ENCODE peak calls at places on chromosomes 13 and 19, in nine cellular contexts. One of them, this sample, is unnamed.

GRCh38 chr19:31127132-31127967 is 221.9 kb downstream of the TSHZ3 start:
- DNase-seq in A549: peak
- DNase-seq in fibroblast of the aortic adventitia: peak
- DNase-seq in Peyer's patch: no peak
- DNase-seq in GM12864: no peak
- DNase-seq in BJ: peak
- DNase-seq in breast epithelium: no peak
- DNase-seq in endothelial cell of umbilical vein: no peak
- DNase-seq in fibroblast of mammary gland: peak
- DNase-seq in this sample: peak

GRCh38 chr19:35076026-35076370 is 34.5 kb downstream of the HPN start:
- DNase-seq in Peyer's patch: no peak
- DNase-seq in breast epithelium: no peak
- DNase-seq in GM12864: no peak
- DNase-seq in fibroblast of the aortic adventitia: no peak
- DNase-seq in endothelial cell of umbilical vein: no peak
- DNase-seq in fibroblast of mammary gland: no peak
- DNase-seq in A549: no peak
- DNase-seq in BJ: no peak
- DNase-seq in this sample: no peak

GRCh38 chr19:461664-462551 is 1.1 kb upstream of the SHC2 start:
- DNase-seq in fibroblast of the aortic adventitia: no peak
- DNase-seq in fibroblast of mammary gland: no peak
- DNase-seq in Peyer's patch: peak
- DNase-seq in endothelial cell of umbilical vein: no peak
- DNase-seq in A549: no peak
- DNase-seq in GM12864: no peak
- DNase-seq in BJ: no peak
- DNase-seq in breast epithelium: peak
- DNase-seq in this sample: no peak

GRCh38 chr13:98577823-98578285 is 947 bp upstream of the STK24 start:
- DNase-seq in fibroblast of mammary gland: no peak
- DNase-seq in Peyer's patch: peak
- DNase-seq in GM12864: no peak
- DNase-seq in fibroblast of the aortic adventitia: no peak
- DNase-seq in endothelial cell of umbilical vein: no peak
- DNase-seq in A549: no peak
- DNase-seq in breast epithelium: no peak
- DNase-seq in BJ: no peak
- DNase-seq in this sample: no peak

GRCh38 chr13:85864963-85865530 is 65.8 kb upstream of the SLITRK6 start:
- DNase-seq in A549: no peak
- DNase-seq in BJ: no peak
- DNase-seq in GM12864: no peak
- DNase-seq in Peyer's patch: no peak
- DNase-seq in fibroblast of the aortic adventitia: no peak
- DNase-seq in breast epithelium: no peak
- DNase-seq in endothelial cell of umbilical vein: no peak
- DNase-seq in fibroblast of mammary gland: peak
- DNase-seq in this sample: peak

GRCh38 chr13:31909889-31910551 is 121.6 kb upstream of the FRY start:
- DNase-seq in GM12864: peak
- DNase-seq in endothelial cell of umbilical vein: peak
- DNase-seq in fibroblast of mammary gland: peak
- DNase-seq in fibroblast of the aortic adventitia: peak
- DNase-seq in Peyer's patch: no peak
- DNase-seq in BJ: no peak
- DNase-seq in breast epithelium: no peak
- DNase-seq in A549: peak
- DNase-seq in this sample: no peak

GRCh38 chr13:98794498-98794897 is 42.0 kb upstream of the SLC15A1 start:
- DNase-seq in breast epithelium: no peak
- DNase-seq in GM12864: no peak
- DNase-seq in fibroblast of mammary gland: no peak
- DNase-seq in fibroblast of the aortic adventitia: no peak
- DNase-seq in Peyer's patch: no peak
- DNase-seq in A549: no peak
- DNase-seq in BJ: no peak
- DNase-seq in endothelial cell of umbilical vein: no peak
- DNase-seq in this sample: no peak

GRCh38 chr19:29476528-29476927 is 49.3 kb upstream of the VSTM2B start:
- DNase-seq in GM12864: no peak
- DNase-seq in fibroblast of mammary gland: no peak
- DNase-seq in endothelial cell of umbilical vein: no peak
- DNase-seq in Peyer's patch: no peak
- DNase-seq in A549: no peak
- DNase-seq in breast epithelium: no peak
- DNase-seq in BJ: no peak
- DNase-seq in fibroblast of the aortic adventitia: no peak
- DNase-seq in this sample: no peak

GRCh38 chr13:43127827-43128226 is 104.4 kb downstream of the DNAJC15 start:
- DNase-seq in Peyer's patch: no peak
- DNase-seq in BJ: no peak
- DNase-seq in fibroblast of the aortic adventitia: no peak
- DNase-seq in endothelial cell of umbilical vein: no peak
- DNase-seq in fibroblast of mammary gland: no peak
- DNase-seq in breast epithelium: no peak
- DNase-seq in A549: no peak
- DNase-seq in GM12864: no peak
- DNase-seq in this sample: no peak

GRCh38 chr13:34620073-34620858 is 321.8 kb upstream of the NBEA start:
- DNase-seq in endothelial cell of umbilical vein: no peak
- DNase-seq in fibroblast of mammary gland: no peak
- DNase-seq in A549: no peak
- DNase-seq in fibroblast of the aortic adventitia: no peak
- DNase-seq in Peyer's patch: no peak
- DNase-seq in BJ: no peak
- DNase-seq in GM12864: no peak
- DNase-seq in breast epithelium: no peak
- DNase-seq in this sample: no peak

GRCh38 chr13:77118134-77118533 is 91.2 kb upstream of the FBXL3 start:
- DNase-seq in BJ: no peak
- DNase-seq in fibroblast of mammary gland: no peak
- DNase-seq in Peyer's patch: no peak
- DNase-seq in GM12864: no peak
- DNase-seq in fibroblast of the aortic adventitia: no peak
- DNase-seq in endothelial cell of umbilical vein: no peak
- DNase-seq in A549: no peak
- DNase-seq in breast epithelium: no peak
- DNase-seq in this sample: no peak

GRCh38 chr19:45971260-45971902 is 2.3 kb downstream of the NOVA2 start:
- DNase-seq in A549: no peak
- DNase-seq in GM12864: no peak
- DNase-seq in fibroblast of mammary gland: no peak
- DNase-seq in endothelial cell of umbilical vein: no peak
- DNase-seq in BJ: no peak
- DNase-seq in breast epithelium: no peak
- DNase-seq in fibroblast of the aortic adventitia: no peak
- DNase-seq in Peyer's patch: no peak
- DNase-seq in this sample: no peak

GRCh38 chr13:31945202-31945978 is 86.2 kb upstream of the FRY start:
- DNase-seq in A549: no peak
- DNase-seq in endothelial cell of umbilical vein: no peak
- DNase-seq in breast epithelium: peak
- DNase-seq in GM12864: no peak
- DNase-seq in Peyer's patch: peak
- DNase-seq in BJ: peak
- DNase-seq in fibroblast of mammary gland: peak
- DNase-seq in fibroblast of the aortic adventitia: peak
- DNase-seq in this sample: peak

GRCh38 chr13:75365724-75366173 is 116.2 kb downstream of the TBC1D4 start:
- DNase-seq in Peyer's patch: no peak
- DNase-seq in A549: peak
- DNase-seq in GM12864: peak
- DNase-seq in BJ: peak
- DNase-seq in fibroblast of mammary gland: peak
- DNase-seq in fibroblast of the aortic adventitia: peak
- DNase-seq in breast epithelium: no peak
- DNase-seq in endothelial cell of umbilical vein: peak
- DNase-seq in this sample: peak

GRCh38 chr13:40345149-40345514 is 321.3 kb downstream of the FOXO1 start:
- DNase-seq in BJ: no peak
- DNase-seq in Peyer's patch: no peak
- DNase-seq in fibroblast of mammary gland: no peak
- DNase-seq in GM12864: no peak
- DNase-seq in fibroblast of the aortic adventitia: no peak
- DNase-seq in breast epithelium: no peak
- DNase-seq in endothelial cell of umbilical vein: no peak
- DNase-seq in A549: no peak
- DNase-seq in this sample: no peak

GRCh38 chr19:36488816-36489138 is 584 bp downstream of the ZNF566 start:
- DNase-seq in GM12864: peak
- DNase-seq in A549: peak
- DNase-seq in endothelial cell of umbilical vein: no peak
- DNase-seq in fibroblast of the aortic adventitia: no peak
- DNase-seq in BJ: no peak
- DNase-seq in Peyer's patch: no peak
- DNase-seq in breast epithelium: no peak
- DNase-seq in fibroblast of mammary gland: peak
- DNase-seq in this sample: no peak

GRCh38 chr19:39692166-39692565 is 12.1 kb upstream of the LGALS14 start:
- DNase-seq in fibroblast of the aortic adventitia: no peak
- DNase-seq in fibroblast of mammary gland: peak
- DNase-seq in BJ: no peak
- DNase-seq in A549: no peak
- DNase-seq in endothelial cell of umbilical vein: no peak
- DNase-seq in breast epithelium: no peak
- DNase-seq in GM12864: no peak
- DNase-seq in Peyer's patch: no peak
- DNase-seq in this sample: no peak

DNA sequence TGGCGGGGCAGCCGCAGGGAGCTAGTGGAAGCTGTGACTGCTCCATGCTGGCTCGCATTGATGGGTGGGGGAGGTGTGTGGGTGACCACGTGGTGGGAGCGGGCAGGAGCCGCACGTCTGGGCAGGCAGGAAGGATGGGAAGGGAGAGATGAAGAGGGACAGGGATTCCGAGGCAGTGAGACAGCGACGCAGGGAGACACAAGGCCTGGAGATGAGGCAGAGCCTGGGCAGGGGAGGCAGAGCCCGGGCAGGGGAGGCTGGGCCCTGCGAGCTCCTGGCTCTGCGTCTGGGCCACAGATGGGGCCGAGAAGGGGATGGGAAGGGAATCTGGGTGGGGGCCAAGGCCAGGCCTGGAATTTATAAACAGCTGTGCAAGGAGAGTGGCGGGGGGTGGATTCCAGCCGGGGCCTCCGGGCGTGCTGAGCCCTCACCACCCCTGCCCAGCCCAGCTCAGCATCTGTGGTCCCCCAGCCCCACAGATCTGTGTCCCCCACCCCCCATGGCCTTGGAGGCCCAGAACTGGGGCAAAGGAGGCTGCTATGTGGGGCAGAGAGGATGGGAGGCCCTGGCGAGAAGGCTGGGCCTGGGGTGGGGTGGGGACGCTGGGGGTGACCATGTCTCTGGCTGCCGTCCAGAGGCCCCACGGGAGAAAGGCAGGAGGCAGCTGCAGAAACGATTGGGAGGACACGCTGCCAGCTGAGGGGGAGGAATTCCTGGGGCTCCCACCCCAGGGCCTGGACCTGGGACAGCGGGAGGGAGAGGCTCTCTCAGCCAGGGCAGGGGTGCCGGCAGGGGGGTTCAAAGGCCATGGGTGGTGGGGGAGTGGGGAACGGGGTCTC is 6.0 kb downstream of the EHD2 start:
- DNase-seq in BJ: peak
- DNase-seq in fibroblast of the aortic adventitia: peak
- DNase-seq in Peyer's patch: no peak
- DNase-seq in breast epithelium: peak
- DNase-seq in fibroblast of mammary gland: peak
- DNase-seq in A549: peak
- DNase-seq in endothelial cell of umbilical vein: peak
- DNase-seq in GM12864: no peak
- DNase-seq in this sample: peak
- H3K4me3 ChIP-seq in BJ: peak
- H3K4me3 ChIP-seq in fibroblast of the aortic adventitia: peak
- H3K4me3 ChIP-seq in Peyer's patch: peak
- H3K4me3 ChIP-seq in breast epithelium: peak
- H3K4me3 ChIP-seq in fibroblast of mammary gland: peak
- H3K4me3 ChIP-seq in A549: peak
- H3K4me3 ChIP-seq in endothelial cell of umbilical vein: no peak
- H3K4me3 ChIP-seq in GM12864: no peak
- H3K4me3 ChIP-seq in this sample: peak

GRCh38 chr13:27374650-27375049 is 49.8 kb upstream of the GTF3A start:
- DNase-seq in Peyer's patch: no peak
- DNase-seq in fibroblast of mammary gland: peak
- DNase-seq in breast epithelium: peak
- DNase-seq in A549: peak
- DNase-seq in endothelial cell of umbilical vein: peak
- DNase-seq in fibroblast of the aortic adventitia: peak
- DNase-seq in BJ: peak
- DNase-seq in GM12864: no peak
- DNase-seq in this sample: peak
- H3K4me3 ChIP-seq in Peyer's patch: no peak
- H3K4me3 ChIP-seq in fibroblast of mammary gland: no peak
- H3K4me3 ChIP-seq in breast epithelium: no peak
- H3K4me3 ChIP-seq in A549: no peak
- H3K4me3 ChIP-seq in endothelial cell of umbilical vein: no peak
- H3K4me3 ChIP-seq in fibroblast of the aortic adventitia: no peak
- H3K4me3 ChIP-seq in BJ: no peak
- H3K4me3 ChIP-seq in GM12864: no peak
- H3K4me3 ChIP-seq in this sample: no peak

DNA sequence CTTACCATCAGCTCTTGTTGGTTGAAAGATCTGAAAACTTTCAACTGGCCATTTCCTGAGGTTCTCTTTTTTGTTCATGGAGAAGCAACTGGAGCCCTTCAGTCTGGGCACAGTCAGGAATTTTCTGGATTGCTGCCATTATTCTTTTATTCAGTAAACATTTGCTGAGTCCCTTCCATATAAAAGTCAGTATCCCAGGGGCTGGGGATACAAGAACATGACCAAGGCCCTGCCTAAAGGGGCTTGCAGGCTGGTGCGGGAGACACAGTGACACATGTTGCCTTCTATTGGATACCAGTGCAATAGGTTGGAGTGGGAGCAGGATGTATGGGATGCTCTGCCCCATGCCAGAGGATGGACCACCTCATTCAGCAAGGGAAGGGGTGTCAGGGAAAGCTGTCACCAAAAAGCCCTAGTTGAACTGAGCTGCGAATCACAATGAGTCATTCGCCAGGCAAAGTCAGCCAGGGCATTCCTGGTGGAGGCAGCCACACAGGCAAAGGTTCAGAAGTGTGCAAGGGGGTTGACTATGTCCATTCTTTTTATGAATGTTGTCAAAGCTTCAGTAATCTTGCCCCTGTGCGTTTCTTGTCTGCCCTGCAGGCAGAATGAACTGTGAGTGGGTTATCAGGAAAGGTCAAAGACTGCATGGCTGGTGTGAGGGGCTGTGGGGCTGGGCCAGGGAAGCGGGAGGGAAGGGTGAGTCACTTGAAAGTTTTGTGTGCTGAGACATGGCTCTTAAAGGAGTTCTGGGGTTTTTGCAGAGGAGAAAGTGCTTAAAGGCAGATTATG is 395.9 kb downstream of the KCNRG start:
- DNase-seq in fibroblast of mammary gland: peak
- DNase-seq in BJ: peak
- DNase-seq in endothelial cell of umbilical vein: peak
- DNase-seq in breast epithelium: no peak
- DNase-seq in fibroblast of the aortic adventitia: peak
- DNase-seq in GM12864: no peak
- DNase-seq in A549: peak
- DNase-seq in Peyer's patch: no peak
- DNase-seq in this sample: peak
- H3K4me3 ChIP-seq in fibroblast of mammary gland: no peak
- H3K4me3 ChIP-seq in BJ: no peak
- H3K4me3 ChIP-seq in endothelial cell of umbilical vein: no peak
- H3K4me3 ChIP-seq in breast epithelium: no peak
- H3K4me3 ChIP-seq in fibroblast of the aortic adventitia: no peak
- H3K4me3 ChIP-seq in GM12864: no peak
- H3K4me3 ChIP-seq in A549: no peak
- H3K4me3 ChIP-seq in Peyer's patch: no peak
- H3K4me3 ChIP-seq in this sample: no peak

GRCh38 chr13:78649997-78650724 is 8.8 kb downstream of the OBI1 start:
- DNase-seq in endothelial cell of umbilical vein: peak
- DNase-seq in fibroblast of the aortic adventitia: no peak
- DNase-seq in fibroblast of mammary gland: no peak
- DNase-seq in breast epithelium: no peak
- DNase-seq in GM12864: no peak
- DNase-seq in A549: no peak
- DNase-seq in Peyer's patch: no peak
- DNase-seq in BJ: no peak
- DNase-seq in this sample: no peak
- H3K4me3 ChIP-seq in endothelial cell of umbilical vein: no peak
- H3K4me3 ChIP-seq in fibroblast of the aortic adventitia: no peak
- H3K4me3 ChIP-seq in fibroblast of mammary gland: no peak
- H3K4me3 ChIP-seq in breast epithelium: no peak
- H3K4me3 ChIP-seq in GM12864: no peak
- H3K4me3 ChIP-seq in A549: no peak
- H3K4me3 ChIP-seq in Peyer's patch: no peak
- H3K4me3 ChIP-seq in BJ: no peak
- H3K4me3 ChIP-seq in this sample: no peak